ENCODE peak calls at places on chromosomes 11 and 22, in four cellular contexts. M is MM.1S, Z is neuronal stem cell, E is astrocyte. V is an unnamed sample.

GRCh38 chr11:4178813-4179662 is 84.4 kb downstream of the RRM1 start:
- DNase-seq in M (no peak), Z (no peak), E (no peak), V (no peak)

GRCh38 chr22:39570226-39570625 is 327 bp upstream of the CACNA1I start:
- DNase-seq in M (no peak), Z (no peak), E (no peak), V (no peak)

GRCh38 chr11:93844568-93844967 is 5.8 kb downstream of the VSTM5 start:
- DNase-seq in M (no peak), Z (no peak), E (no peak), V (no peak)

GRCh38 chr11:45737056-45737455 is 67.9 kb upstream of the SLC35C1 start:
- DNase-seq in M (no peak), Z (no peak), E (peak; percentile 35), V (no peak)

GRCh38 chr11:95337972-95338429 is 107.0 kb upstream of the SESN3 start:
- DNase-seq in M (no peak), Z (no peak), E (peak; percentile 53), V (no peak)

GRCh38 chr11:115423728-115424459 is 80.3 kb downstream of the CADM1 start:
- DNase-seq in M (no peak), Z (no peak), E (no peak), V (no peak)

GRCh38 chr11:36240746-36241295 is 48.4 kb downstream of the COMMD9 start:
- DNase-seq in M (no peak), Z (no peak), E (no peak), V (no peak)

GRCh38 chr11:118223992-118224391 is 819 bp downstream of the JAML start:
- DNase-seq in M (no peak), Z (no peak), E (no peak), V (no peak)

GRCh38 chr11:114738954-114739353 is 60.6 kb downstream of the NXPE2 start:
- DNase-seq in M (peak; percentile 78), Z (peak; percentile 21), E (peak; percentile 27), V (no peak)

GRCh38 chr22:21642584-21643448 is 714 bp downstream of the SDF2L1 start:
- DNase-seq in M (peak; percentile 74), Z (no peak), E (no peak), V (peak; percentile 52)

GRCh38 chr11:8011981-8012444 is 24.9 kb downstream of the EIF3F start:
- DNase-seq in M (no peak), Z (no peak), E (peak; percentile 94), V (no peak)

GRCh38 chr22:50674606-50675552 is 2.3 kb downstream of the SHANK3 start:
- DNase-seq in M (no peak), Z (peak; percentile 59), E (no peak), V (peak; percentile 27)

GRCh38 chr11:59754494-59754858 is 700 bp upstream of the STX3 start:
- DNase-seq in M (peak; percentile 47), Z (no peak), E (no peak), V (peak; percentile 13)

GRCh38 chr11:123020968-123021367 is 39.3 kb upstream of the BSX start:
- DNase-seq in M (peak; percentile 69), Z (no peak), E (peak; percentile 19), V (peak; percentile 37)

GRCh38 chr11:68099474-68100405 is 21.4 kb downstream of the CHKA start:
- DNase-seq in M (no peak), Z (no peak), E (peak; percentile 57), V (peak; percentile 42)

GRCh38 chr22:29625090-29625825 is 21.8 kb downstream of the NF2 start:
- DNase-seq in M (peak; percentile 48), Z (peak; percentile 42), E (peak; percentile 69), V (no peak)

GRCh38 chr11:123690490-123690889 is 36.1 kb upstream of the SCN3B start:
- DNase-seq in M (no peak), Z (no peak), E (peak; percentile 47), V (no peak)

GRCh38 chr22:36332623-36333331 is 55.0 kb downstream of the MYH9 start:
- DNase-seq in M (peak; percentile 78), Z (no peak), E (peak; percentile 86), V (peak; percentile 48)

GRCh38 chr22:21823740-21824438 is 43.6 kb downstream of the MAPK1 start:
- DNase-seq in M (no peak), Z (no peak), E (peak; percentile 46), V (no peak)

GRCh38 chr11:134030853-134031252 is 38.0 kb upstream of the JAM3 start:
- DNase-seq in M (no peak), Z (no peak), E (no peak), V (no peak)

GRCh38 chr11:72924568-72925190 is 110.5 kb downstream of the ATG16L2 start:
- DNase-seq in M (peak; percentile 18), Z (no peak), E (peak; percentile 16), V (no peak)

GRCh38 chr11:118358071-118358470 is 1.3 kb upstream of the UBE4A start:
- DNase-seq in M (no peak), Z (no peak), E (no peak), V (no peak)

GRCh38 chr11:72609451-72609850 is 64.8 kb downstream of the PDE2A start:
- DNase-seq in M (no peak), Z (no peak), E (no peak), V (no peak)

GRCh38 chr22:37162221-37163095 is 12.7 kb upstream of the IL2RB start:
- DNase-seq in M (peak; percentile 89), Z (no peak), E (no peak), V (peak; percentile 64)

DNA sequence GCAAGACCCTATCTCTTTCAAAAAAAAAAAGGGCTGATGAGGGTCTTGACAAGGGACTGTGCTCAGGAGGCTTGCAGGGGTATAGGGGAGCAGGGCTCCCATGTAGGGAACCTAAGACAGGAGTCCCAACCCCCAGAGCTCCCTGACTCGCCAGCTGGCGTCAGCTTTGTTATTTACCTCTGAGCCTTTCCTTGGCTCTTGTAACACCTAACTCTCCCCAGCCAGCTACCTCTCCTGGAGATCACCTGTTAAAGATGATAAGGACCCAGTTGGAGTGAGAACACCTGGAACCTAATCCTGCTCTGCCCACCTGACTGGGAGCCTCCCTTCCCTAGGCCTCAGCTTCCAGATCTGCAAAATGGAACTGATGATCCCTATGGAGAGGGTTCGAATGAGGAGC is 13.2 kb downstream of the SLC35E4 start:
- DNase-seq in M (no peak), Z (no peak), E (no peak), V (no peak)
- H3K27ac ChIP-seq in M (no peak overlapping the region), Z (no peak overlapping the region), E (peak overlapping the region; percentile 19), V (no peak overlapping the region)

DNA sequence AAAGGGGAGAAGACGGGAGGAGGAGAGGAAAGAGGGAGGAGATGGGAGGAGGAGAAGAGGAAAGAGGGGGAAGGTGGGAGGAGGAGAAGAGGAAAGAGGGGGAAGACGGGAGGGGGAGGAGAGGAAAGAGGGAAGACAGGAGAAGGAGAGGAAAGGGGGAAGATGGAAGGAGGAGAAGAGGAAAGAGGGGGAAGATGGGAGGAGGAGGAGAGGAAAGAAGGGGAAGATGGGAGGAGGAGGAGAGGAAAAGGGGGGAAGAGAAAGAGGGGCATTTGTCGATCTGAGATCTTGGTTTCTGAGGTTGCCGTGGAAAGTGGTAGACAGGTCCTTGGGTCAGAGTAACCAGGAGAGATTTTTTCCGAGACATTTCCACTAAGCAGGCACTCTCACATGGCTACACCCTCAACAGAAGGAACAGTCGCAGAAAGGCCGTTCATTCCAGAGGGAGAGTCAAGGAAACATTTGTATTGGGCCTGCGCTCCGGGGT is 39.7 kb upstream of the CARS1 start:
- DNase-seq in M (no peak), Z (no peak), E (no peak), V (no peak)
- H3K27ac ChIP-seq in M (no peak overlapping the region), Z (no peak overlapping the region), E (no peak overlapping the region), V (no peak overlapping the region)

DNA sequence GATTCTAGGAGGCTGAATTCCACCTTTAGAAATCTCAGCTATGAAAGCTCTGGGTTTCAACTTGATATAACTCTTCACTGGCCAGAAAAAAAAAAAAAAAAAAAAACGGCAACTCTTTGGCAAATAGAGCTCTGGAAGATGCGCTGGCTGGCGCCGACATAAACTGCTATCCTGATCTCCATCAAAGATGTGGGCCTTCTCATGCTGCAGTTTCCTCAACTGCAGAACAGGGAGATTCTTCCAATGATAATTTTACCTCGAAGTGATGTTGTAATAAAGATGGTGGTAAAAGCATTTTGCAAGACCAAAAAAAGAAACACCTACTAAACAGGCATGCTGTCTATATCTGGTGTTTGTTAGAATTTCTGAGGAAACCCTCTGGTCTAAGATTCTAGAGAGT is 20.2 kb downstream of the FLI1 start:
- DNase-seq in M (no peak), Z (no peak), E (no peak), V (no peak)
- H3K27ac ChIP-seq in M (peak overlapping the region; percentile 5), Z (no peak overlapping the region), E (peak overlapping the region; percentile 81), V (peak overlapping the region; percentile 48)

DNA sequence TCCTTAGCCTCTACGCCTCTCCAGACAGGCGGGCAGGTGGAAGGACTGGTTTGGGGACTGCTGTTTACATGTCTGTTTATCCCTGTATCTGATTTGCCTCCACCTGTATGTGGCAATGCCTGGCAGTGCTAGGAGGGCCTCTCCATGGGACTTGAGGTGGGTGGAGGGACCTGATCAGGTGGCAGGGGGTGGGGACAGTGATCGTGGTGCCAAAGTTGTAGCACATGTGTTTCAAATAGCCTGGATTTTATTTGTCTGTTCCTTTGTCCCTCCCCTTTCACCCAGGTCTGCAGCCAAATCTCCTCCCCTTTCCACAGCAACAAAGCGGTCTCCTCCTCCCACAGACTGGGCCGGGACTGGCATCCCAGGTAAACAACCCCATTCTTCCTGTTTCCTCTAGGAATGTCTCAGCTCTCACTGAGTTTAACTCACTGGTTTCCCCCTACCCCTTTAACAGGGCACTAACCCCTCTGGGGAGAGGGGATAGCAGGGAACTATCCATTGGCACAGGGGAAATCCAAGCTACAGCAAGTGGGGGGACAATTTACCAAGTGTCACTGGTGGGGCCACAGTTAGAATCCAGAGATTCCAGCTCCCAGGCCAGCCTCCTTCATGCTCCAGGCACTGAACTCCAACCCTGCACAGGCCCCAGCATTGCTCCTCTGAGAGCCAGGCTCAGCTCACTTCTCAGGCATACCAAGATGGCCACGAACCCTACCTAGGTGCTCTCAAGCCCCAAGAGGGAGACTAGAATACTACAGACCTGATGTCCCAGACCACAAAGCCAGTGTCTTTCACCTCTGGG is 22.9 kb upstream of the TLCD5 start:
- DNase-seq in M (no peak), Z (no peak), E (no peak), V (no peak)
- H3K27ac ChIP-seq in M (no peak overlapping the region), Z (no peak overlapping the region), E (no peak overlapping the region), V (no peak overlapping the region)

DNA sequence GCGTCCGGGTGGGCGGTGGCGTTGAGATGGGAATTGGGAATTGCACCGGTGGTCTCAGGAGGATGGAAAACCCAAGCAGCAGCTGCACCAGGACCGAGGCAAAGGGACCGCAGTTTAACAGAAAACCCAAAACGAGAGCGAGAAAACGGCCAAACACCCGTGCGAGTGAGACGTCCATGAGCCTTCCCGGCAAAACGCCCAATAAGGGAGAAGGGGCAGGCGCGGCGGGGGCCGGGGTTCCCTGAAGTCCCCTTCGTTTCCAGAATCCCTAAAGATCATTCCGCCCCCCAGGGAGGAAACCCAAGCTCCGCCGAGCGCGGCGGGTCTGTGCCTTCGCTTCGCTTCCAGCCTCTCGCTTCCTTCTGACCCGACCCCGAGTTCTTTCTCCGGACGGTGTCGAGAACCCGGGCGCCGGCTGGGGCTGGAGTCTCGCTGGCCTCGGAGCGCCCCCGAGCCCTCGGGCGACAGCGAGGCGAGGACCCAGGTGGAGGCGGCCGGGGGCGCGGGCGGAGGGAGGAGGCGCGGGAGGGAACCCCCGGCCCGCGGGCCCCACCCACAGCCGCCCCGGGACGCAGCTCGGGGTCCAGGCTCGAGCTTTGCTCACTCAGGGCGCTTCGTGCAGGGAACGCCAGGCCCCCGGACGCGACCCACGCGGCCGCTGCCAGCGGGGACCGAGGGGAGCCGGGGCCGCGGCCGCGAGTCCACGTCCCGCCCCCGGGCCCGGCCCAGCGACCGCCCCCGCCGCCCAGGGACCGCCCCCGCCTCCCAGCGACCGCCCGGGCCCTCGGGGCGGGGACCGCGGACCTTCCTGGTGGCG is at the start of gene PGGHG:
- DNase-seq in M (peak; percentile 49), Z (no peak), E (no peak), V (peak; percentile 62)
- H3K27ac ChIP-seq in M (no peak within 1 kb of the TSS), Z (no peak within 1 kb of the TSS), E (no peak within 1 kb of the TSS), V (peak within 1 kb of the TSS; percentile 100)

V was measured in naive thymus-derived CD4-positive, alpha-beta T cell.